ENCODE peak calls at places on chromosomes 3 and 15, in seven cellular contexts. One of them, this sample, is unnamed. For H3K4me1, the result is how much of the 10 kb centered on the place peaks cover.

GRCh38 chr3:143851331-143852017 is 3.2 kb upstream of the SLC9A9 start:
- ATAC-seq in right cardiac atrium: no peak
- ATAC-seq in gastrocnemius medialis: no peak
- ATAC-seq in K562: no peak
- ATAC-seq in upper lobe of left lung: no peak
- ATAC-seq in thoracic aorta: no peak
- ATAC-seq in CD8-positive, alpha-beta T cell: no peak
- ATAC-seq in this sample: no peak

GRCh38 chr3:27345493-27345892 is 23.7 kb downstream of the NEK10 start:
- ATAC-seq in right cardiac atrium: peak
- ATAC-seq in gastrocnemius medialis: peak
- ATAC-seq in K562: no peak
- ATAC-seq in upper lobe of left lung: peak
- ATAC-seq in thoracic aorta: no peak
- ATAC-seq in CD8-positive, alpha-beta T cell: peak
- ATAC-seq in this sample: no peak

GRCh38 chr3:59899068-59899467 is 849.2 kb upstream of the CFAP20DC start:
- ATAC-seq in right cardiac atrium: no peak
- ATAC-seq in gastrocnemius medialis: no peak
- ATAC-seq in K562: no peak
- ATAC-seq in upper lobe of left lung: no peak
- ATAC-seq in thoracic aorta: no peak
- ATAC-seq in CD8-positive, alpha-beta T cell: no peak
- ATAC-seq in this sample: no peak

GRCh38 chr3:12879191-12879815 is 37.9 kb upstream of the RPL32 start:
- ATAC-seq in right cardiac atrium: no peak
- ATAC-seq in gastrocnemius medialis: no peak
- ATAC-seq in K562: peak
- ATAC-seq in upper lobe of left lung: no peak
- ATAC-seq in thoracic aorta: no peak
- ATAC-seq in CD8-positive, alpha-beta T cell: no peak
- ATAC-seq in this sample: no peak

GRCh38 chr3:41216993-41217392 is 17.7 kb downstream of the CTNNB1 start:
- ATAC-seq in right cardiac atrium: peak
- ATAC-seq in gastrocnemius medialis: no peak
- ATAC-seq in K562: peak
- ATAC-seq in upper lobe of left lung: peak
- ATAC-seq in thoracic aorta: no peak
- ATAC-seq in CD8-positive, alpha-beta T cell: no peak
- ATAC-seq in this sample: no peak

GRCh38 chr15:78070049-78070698 is 7.3 kb downstream of the TBC1D2B start:
- ATAC-seq in right cardiac atrium: no peak
- ATAC-seq in gastrocnemius medialis: no peak
- ATAC-seq in K562: peak
- ATAC-seq in upper lobe of left lung: no peak
- ATAC-seq in thoracic aorta: no peak
- ATAC-seq in CD8-positive, alpha-beta T cell: no peak
- ATAC-seq in this sample: no peak

GRCh38 chr15:31609243-31609642 is 282.6 kb downstream of the KLF13 start:
- ATAC-seq in right cardiac atrium: no peak
- ATAC-seq in gastrocnemius medialis: no peak
- ATAC-seq in K562: no peak
- ATAC-seq in upper lobe of left lung: no peak
- ATAC-seq in thoracic aorta: no peak
- ATAC-seq in CD8-positive, alpha-beta T cell: no peak
- ATAC-seq in this sample: no peak

GRCh38 chr3:138434875-138435772 is 708 bp downstream of the ESYT3 start:
- ATAC-seq in right cardiac atrium: peak
- ATAC-seq in gastrocnemius medialis: peak
- ATAC-seq in K562: no peak
- ATAC-seq in upper lobe of left lung: peak
- ATAC-seq in thoracic aorta: no peak
- ATAC-seq in CD8-positive, alpha-beta T cell: no peak
- ATAC-seq in this sample: peak

GRCh38 chr3:141754032-141754431 is 9.2 kb upstream of the GRK7 start:
- ATAC-seq in right cardiac atrium: no peak
- ATAC-seq in gastrocnemius medialis: no peak
- ATAC-seq in K562: peak
- ATAC-seq in upper lobe of left lung: no peak
- ATAC-seq in thoracic aorta: no peak
- ATAC-seq in CD8-positive, alpha-beta T cell: no peak
- ATAC-seq in this sample: no peak

GRCh38 chr15:88348579-88349255 is 92.2 kb upstream of the NTRK3 start:
- ATAC-seq in right cardiac atrium: no peak
- ATAC-seq in gastrocnemius medialis: no peak
- ATAC-seq in K562: no peak
- ATAC-seq in upper lobe of left lung: peak
- ATAC-seq in thoracic aorta: no peak
- ATAC-seq in CD8-positive, alpha-beta T cell: no peak
- ATAC-seq in this sample: no peak

GRCh38 chr3:97439373-97439772 is 325.2 kb upstream of the ARL6 start:
- ATAC-seq in right cardiac atrium: no peak
- ATAC-seq in gastrocnemius medialis: no peak
- ATAC-seq in K562: no peak
- ATAC-seq in upper lobe of left lung: no peak
- ATAC-seq in thoracic aorta: no peak
- ATAC-seq in CD8-positive, alpha-beta T cell: no peak
- ATAC-seq in this sample: no peak
- H3K4me1 ChIP-seq in right cardiac atrium: under half
- H3K4me1 ChIP-seq in gastrocnemius medialis: under half
- H3K4me1 ChIP-seq in K562: under half
- H3K4me1 ChIP-seq in upper lobe of left lung: under half
- H3K4me1 ChIP-seq in thoracic aorta: under half
- H3K4me1 ChIP-seq in CD8-positive, alpha-beta T cell: under half
- H3K4me1 ChIP-seq in this sample: under half

GRCh38 chr15:41922353-41922752 is 28.5 kb upstream of the SPTBN5 start:
- ATAC-seq in right cardiac atrium: no peak
- ATAC-seq in gastrocnemius medialis: no peak
- ATAC-seq in K562: no peak
- ATAC-seq in upper lobe of left lung: no peak
- ATAC-seq in thoracic aorta: no peak
- ATAC-seq in CD8-positive, alpha-beta T cell: no peak
- ATAC-seq in this sample: no peak
- H3K4me1 ChIP-seq in right cardiac atrium: under half
- H3K4me1 ChIP-seq in gastrocnemius medialis: under half
- H3K4me1 ChIP-seq in K562: under half
- H3K4me1 ChIP-seq in upper lobe of left lung: under half
- H3K4me1 ChIP-seq in thoracic aorta: half or more
- H3K4me1 ChIP-seq in CD8-positive, alpha-beta T cell: under half
- H3K4me1 ChIP-seq in this sample: under half

GRCh38 chr3:99943931-99944761 is 126.5 kb downstream of the CMSS1 start:
- ATAC-seq in right cardiac atrium: peak
- ATAC-seq in gastrocnemius medialis: no peak
- ATAC-seq in K562: no peak
- ATAC-seq in upper lobe of left lung: peak
- ATAC-seq in thoracic aorta: peak
- ATAC-seq in CD8-positive, alpha-beta T cell: no peak
- ATAC-seq in this sample: no peak
- H3K4me1 ChIP-seq in right cardiac atrium: under half
- H3K4me1 ChIP-seq in gastrocnemius medialis: half or more
- H3K4me1 ChIP-seq in K562: under half
- H3K4me1 ChIP-seq in upper lobe of left lung: under half
- H3K4me1 ChIP-seq in thoracic aorta: half or more
- H3K4me1 ChIP-seq in CD8-positive, alpha-beta T cell: under half
- H3K4me1 ChIP-seq in this sample: under half

DNA sequence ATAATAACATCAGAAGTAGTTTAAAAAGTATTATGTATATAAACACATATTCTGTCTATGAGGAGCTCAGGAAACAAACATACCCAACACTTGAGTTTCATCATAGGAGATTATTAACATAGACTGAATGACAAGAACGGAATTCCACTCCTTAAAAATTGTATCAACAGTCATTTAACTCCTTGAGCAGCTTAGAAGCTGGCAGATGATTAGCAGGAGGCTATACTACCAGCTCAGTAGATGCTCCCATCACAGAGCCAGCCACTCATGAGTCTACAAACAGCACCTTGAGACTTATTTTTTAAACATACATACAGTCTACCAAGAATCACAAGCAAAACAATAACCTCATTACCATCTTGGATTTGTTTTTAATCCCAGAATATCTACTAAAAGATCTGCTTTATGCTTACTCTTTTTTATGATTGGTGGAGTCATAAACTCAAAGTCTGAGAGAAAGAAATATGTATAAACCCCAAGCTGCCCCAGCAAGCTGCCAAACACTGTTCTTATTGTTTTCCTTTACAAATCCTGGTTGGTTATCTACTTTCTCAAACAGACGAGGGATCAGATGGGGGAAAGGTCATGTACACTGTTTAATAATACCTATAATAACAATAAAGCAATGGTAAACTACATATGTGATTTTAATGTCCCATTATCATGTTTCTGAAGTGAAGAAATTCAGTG is 59.5 kb downstream of the CBLB start:
- ATAC-seq in right cardiac atrium: no peak
- ATAC-seq in gastrocnemius medialis: no peak
- ATAC-seq in K562: no peak
- ATAC-seq in upper lobe of left lung: peak
- ATAC-seq in thoracic aorta: no peak
- ATAC-seq in CD8-positive, alpha-beta T cell: no peak
- ATAC-seq in this sample: no peak
- H3K4me1 ChIP-seq in right cardiac atrium: under half
- H3K4me1 ChIP-seq in gastrocnemius medialis: under half
- H3K4me1 ChIP-seq in K562: under half
- H3K4me1 ChIP-seq in upper lobe of left lung: under half
- H3K4me1 ChIP-seq in thoracic aorta: under half
- H3K4me1 ChIP-seq in CD8-positive, alpha-beta T cell: under half
- H3K4me1 ChIP-seq in this sample: under half

DNA sequence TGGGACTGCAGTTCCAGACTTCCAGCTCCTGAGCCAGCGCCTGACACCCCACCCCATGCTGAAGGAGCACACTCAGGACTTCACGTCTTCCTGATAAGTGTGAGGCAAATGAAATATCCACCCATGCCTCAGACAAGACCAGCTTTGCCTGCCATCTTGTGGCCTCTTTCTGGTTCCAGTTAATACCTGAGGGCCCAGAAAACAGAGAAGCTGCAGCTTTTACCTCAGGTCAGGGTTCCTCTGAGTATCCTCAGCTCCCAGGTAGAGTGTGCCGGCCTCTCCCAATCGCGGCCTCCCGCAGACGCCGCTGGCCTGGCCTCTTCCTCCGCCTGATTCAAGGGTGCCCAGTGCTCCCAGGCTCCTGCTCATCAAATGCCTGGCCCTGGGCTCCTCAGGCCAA is 5.1 kb upstream of the KLHL6 start:
- ATAC-seq in right cardiac atrium: peak
- ATAC-seq in gastrocnemius medialis: peak
- ATAC-seq in K562: peak
- ATAC-seq in upper lobe of left lung: no peak
- ATAC-seq in thoracic aorta: no peak
- ATAC-seq in CD8-positive, alpha-beta T cell: no peak
- ATAC-seq in this sample: no peak
- H3K4me1 ChIP-seq in right cardiac atrium: under half
- H3K4me1 ChIP-seq in gastrocnemius medialis: under half
- H3K4me1 ChIP-seq in K562: under half
- H3K4me1 ChIP-seq in upper lobe of left lung: under half
- H3K4me1 ChIP-seq in thoracic aorta: under half
- H3K4me1 ChIP-seq in CD8-positive, alpha-beta T cell: under half
- H3K4me1 ChIP-seq in this sample: under half

GRCh38 chr3:47158208-47158607 is 5.7 kb downstream of the SETD2 start:
- ATAC-seq in right cardiac atrium: no peak
- ATAC-seq in gastrocnemius medialis: no peak
- ATAC-seq in K562: no peak
- ATAC-seq in upper lobe of left lung: no peak
- ATAC-seq in thoracic aorta: no peak
- ATAC-seq in CD8-positive, alpha-beta T cell: no peak
- ATAC-seq in this sample: no peak
- H3K4me1 ChIP-seq in right cardiac atrium: under half
- H3K4me1 ChIP-seq in gastrocnemius medialis: half or more
- H3K4me1 ChIP-seq in K562: under half
- H3K4me1 ChIP-seq in upper lobe of left lung: under half
- H3K4me1 ChIP-seq in thoracic aorta: half or more
- H3K4me1 ChIP-seq in CD8-positive, alpha-beta T cell: half or more
- H3K4me1 ChIP-seq in this sample: under half

DNA sequence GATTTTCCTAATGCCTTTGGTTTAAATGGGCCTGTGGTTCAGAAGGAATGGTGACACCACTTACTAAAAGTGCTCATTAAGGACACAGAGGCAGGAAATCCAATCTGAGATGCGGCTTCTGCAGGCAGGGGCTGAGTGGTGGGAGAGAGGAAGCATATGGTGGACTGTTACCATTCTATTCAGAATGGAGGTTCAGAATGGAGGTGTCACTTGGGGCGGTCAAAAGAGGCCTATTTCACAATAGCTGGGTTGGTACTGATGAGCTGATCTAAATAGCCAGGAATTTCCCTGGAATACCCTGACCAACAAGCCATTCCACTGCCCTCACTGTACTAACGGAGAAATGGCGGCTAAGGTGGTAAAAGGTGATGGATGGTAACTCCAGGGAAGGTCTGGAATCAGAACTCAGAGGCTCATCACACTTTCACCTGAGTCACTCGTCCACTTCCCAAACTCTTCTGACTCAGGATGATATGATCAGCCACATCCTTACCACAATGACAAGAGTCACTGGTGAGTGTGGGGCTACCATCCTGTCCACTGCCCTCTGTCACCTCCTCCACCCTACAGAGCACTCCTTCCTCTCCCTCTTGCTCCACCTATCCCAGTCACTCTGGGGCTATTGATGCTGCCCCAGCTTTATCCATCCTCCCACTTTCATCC is 15.7 kb downstream of the RFT1 start:
- ATAC-seq in right cardiac atrium: no peak
- ATAC-seq in gastrocnemius medialis: no peak
- ATAC-seq in K562: peak
- ATAC-seq in upper lobe of left lung: peak
- ATAC-seq in thoracic aorta: no peak
- ATAC-seq in CD8-positive, alpha-beta T cell: no peak
- ATAC-seq in this sample: no peak
- H3K4me1 ChIP-seq in right cardiac atrium: under half
- H3K4me1 ChIP-seq in gastrocnemius medialis: under half
- H3K4me1 ChIP-seq in K562: under half
- H3K4me1 ChIP-seq in upper lobe of left lung: under half
- H3K4me1 ChIP-seq in thoracic aorta: under half
- H3K4me1 ChIP-seq in CD8-positive, alpha-beta T cell: under half
- H3K4me1 ChIP-seq in this sample: under half

GRCh38 chr15:63517614-63518013 is 13.2 kb downstream of the USP3 start:
- ATAC-seq in right cardiac atrium: peak
- ATAC-seq in gastrocnemius medialis: no peak
- ATAC-seq in K562: peak
- ATAC-seq in upper lobe of left lung: no peak
- ATAC-seq in thoracic aorta: no peak
- ATAC-seq in CD8-positive, alpha-beta T cell: peak
- ATAC-seq in this sample: no peak
- H3K4me1 ChIP-seq in right cardiac atrium: under half
- H3K4me1 ChIP-seq in gastrocnemius medialis: half or more
- H3K4me1 ChIP-seq in K562: under half
- H3K4me1 ChIP-seq in upper lobe of left lung: half or more
- H3K4me1 ChIP-seq in thoracic aorta: half or more
- H3K4me1 ChIP-seq in CD8-positive, alpha-beta T cell: half or more
- H3K4me1 ChIP-seq in this sample: under half